ENCODE peak calls at places on chromosomes 5 and 9, in five cellular contexts. L is Panc1, K is uterus, A is tibial artery, Q is A549. O is an unnamed sample. For H3K4me1, the result is how much of the 10 kb centered on the place peaks cover.

GRCh38 chr5:59829389-59829788 is 64.1 kb downstream of the PDE4D start:
- DNase-seq in L (no peak), K (no peak), A (no peak), Q (no peak), O (no peak)

GRCh38 chr5:112681481-112681908 is 56.2 kb upstream of the APC start:
- DNase-seq in L (no peak), K (no peak), A (no peak), Q (no peak), O (no peak)

GRCh38 chr9:138025417-138025816 is 147.8 kb downstream of the CACNA1B start:
- DNase-seq in L (no peak), K (no peak), A (no peak), Q (no peak), O (peak)

GRCh38 chr9:85717220-85717619 is 24.5 kb downstream of the AGTPBP1 start:
- DNase-seq in L (no peak), K (no peak), A (no peak), Q (no peak), O (no peak)

GRCh38 chr5:10459080-10460055 is 17.7 kb downstream of the ROPN1L start:
- DNase-seq in L (no peak), K (no peak), A (no peak), Q (no peak), O (peak)

GRCh38 chr5:96262105-96262504 is 170.9 kb downstream of the PCSK1 start:
- DNase-seq in L (no peak), K (no peak), A (no peak), Q (no peak), O (no peak)

GRCh38 chr5:17359451-17359965 is 138.5 kb upstream of the TAF11L2 start:
- DNase-seq in L (no peak), K (no peak), A (no peak), Q (no peak), O (no peak)

GRCh38 chr9:114014044-114014443 is 64.1 kb downstream of the AMBP start:
- DNase-seq in L (no peak), K (no peak), A (no peak), Q (no peak), O (no peak)

GRCh38 chr9:80188579-80188978 is 616.8 kb downstream of the TLE4 start:
- DNase-seq in L (no peak), K (no peak), A (no peak), Q (no peak), O (no peak)

GRCh38 chr5:134001938-134002731 is 2.6 kb downstream of the VDAC1 start:
- DNase-seq in L (no peak), K (no peak), A (no peak), Q (no peak), O (no peak)

GRCh38 chr5:163459465-163459887 is 426 bp downstream of the NUDCD2 start:
- DNase-seq in L (no peak), K (no peak), A (no peak), Q (no peak), O (no peak)

GRCh38 chr9:137724114-137724445 is 105.3 kb downstream of the EHMT1 start:
- DNase-seq in L (no peak), K (no peak), A (no peak), Q (no peak), O (no peak)

GRCh38 chr5:89493414-89493813 is 610.4 kb upstream of the MEF2C start:
- DNase-seq in L (no peak), K (no peak), A (no peak), Q (no peak), O (no peak)

GRCh38 chr9:5231212-5231611 is at the start of gene INSL4:
- DNase-seq in L (no peak), K (no peak), A (no peak), Q (peak), O (peak)

GRCh38 chr5:135553688-135554462 is 18.1 kb upstream of the NEUROG1 start:
- DNase-seq in L (no peak), K (no peak), A (no peak), Q (peak), O (no peak)

GRCh38 chr9:17906841-17907779 is 328.2 kb downstream of the SH3GL2 start:
- DNase-seq in L (no peak), K (peak), A (peak), Q (no peak), O (no peak)

GRCh38 chr9:37407468-37407867 is 15.0 kb upstream of the GRHPR start:
- DNase-seq in L (no peak), K (no peak), A (no peak), Q (peak), O (no peak)

DNA sequence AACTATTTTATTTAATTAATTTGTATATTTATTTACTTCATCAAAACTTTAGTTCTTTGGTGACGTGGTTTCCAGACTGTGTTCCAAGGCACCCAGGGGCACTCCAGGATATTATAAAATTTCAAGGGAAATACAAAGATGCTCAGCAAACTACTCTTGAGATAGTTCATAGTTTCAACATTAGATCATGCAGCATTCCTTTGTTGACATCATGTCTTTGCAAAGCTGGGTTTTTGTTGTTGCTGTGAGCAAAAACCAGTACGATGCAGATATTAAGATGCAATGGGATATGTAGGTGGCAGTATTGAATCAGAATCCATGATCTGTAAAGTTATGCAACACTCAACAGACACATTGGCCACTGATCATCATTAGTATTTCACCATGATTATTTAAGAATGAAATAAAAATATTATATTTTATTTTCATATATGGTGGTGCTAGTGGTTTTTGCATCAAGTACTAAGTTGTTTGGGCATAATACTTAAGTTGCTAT is 219.7 kb downstream of the ADCY2 start:
- DNase-seq in L (no peak), K (no peak), A (no peak), Q (no peak), O (no peak)
- TF ChIP-seq CTCF in L (no peak), K (no peak), A (no peak), Q (no peak), O (no peak)

GRCh38 chr5:143114481-143114880 is 289.0 kb downstream of the NR3C1 start:
- DNase-seq in L (no peak), K (no peak), A (no peak), Q (no peak), O (no peak)

GRCh38 chr5:143111799-143112198 is 291.7 kb downstream of the NR3C1 start:
- DNase-seq in L (no peak), K (no peak), A (no peak), Q (no peak), O (no peak)

GRCh38 chr5:143110591-143110990 is 292.9 kb downstream of the NR3C1 start:
- DNase-seq in L (no peak), K (no peak), A (no peak), Q (no peak), O (no peak)

GRCh38 chr5:143115381-143115780 is 288.1 kb downstream of the NR3C1 start:
- DNase-seq in L (no peak), K (no peak), A (no peak), Q (no peak), O (no peak)

DNA sequence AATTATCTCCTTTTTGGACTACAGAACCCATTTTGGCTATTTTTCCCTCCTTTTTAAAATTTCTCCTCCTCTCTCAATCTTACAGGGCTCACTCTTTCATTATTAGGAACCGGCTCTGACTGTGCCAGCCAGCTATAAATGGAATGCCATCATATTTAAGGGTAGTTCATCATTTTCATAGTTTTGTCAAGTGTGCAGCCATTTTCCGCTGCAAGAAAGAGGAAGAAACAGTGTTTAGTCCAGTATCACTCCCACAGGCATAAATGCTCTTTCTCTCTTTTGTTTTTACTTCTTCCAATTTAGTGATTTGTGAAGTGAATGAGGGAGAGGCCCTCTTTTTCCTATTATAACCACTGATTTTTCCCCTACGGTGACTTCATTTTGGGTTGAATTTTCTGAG is 290.0 kb downstream of the NR3C1 start:
- DNase-seq in L (no peak), K (no peak), A (no peak), Q (no peak), O (no peak)
- H3K4me1 ChIP-seq in L (under half), K (under half), A (under half), Q (under half), O (under half)

GRCh38 chr5:160161626-160162025 is 42.4 kb upstream of the PWWP2A start:
- DNase-seq in L (no peak), K (no peak), A (no peak), Q (no peak), O (no peak)

GRCh38 chr5:160159991-160160826 is 41.0 kb upstream of the PWWP2A start:
- DNase-seq in L (no peak), K (no peak), A (no peak), Q (no peak), O (no peak)

GRCh38 chr5:160162910-160163309 is 43.7 kb upstream of the PWWP2A start:
- DNase-seq in L (no peak), K (no peak), A (no peak), Q (no peak), O (no peak)

GRCh38 chr5:160155017-160155725 is 35.9 kb upstream of the PWWP2A start:
- DNase-seq in L (no peak), K (no peak), A (no peak), Q (no peak), O (no peak)

GRCh38 chr5:160158087-160158486 is 38.8 kb upstream of the PWWP2A start:
- DNase-seq in L (no peak), K (no peak), A (no peak), Q (no peak), O (no peak)
- TF ChIP-seq CTCF in L (no peak), K (no peak), A (no peak), Q (peak), O (no peak)

GRCh38 chr9:136090768-136091581 is 4.1 kb downstream of the NACC2 start:
- DNase-seq in L (no peak), K (peak), A (peak), Q (no peak), O (no peak)

GRCh38 chr9:136092741-136093140 is 2.3 kb downstream of the NACC2 start:
- DNase-seq in L (no peak), K (no peak), A (no peak), Q (no peak), O (no peak)

GRCh38 chr9:136092353-136092650 is 2.8 kb downstream of the NACC2 start:
- DNase-seq in L (no peak), K (no peak), A (no peak), Q (no peak), O (no peak)

GRCh38 chr9:136090060-136090735 is 4.9 kb downstream of the NACC2 start:
- DNase-seq in L (no peak), K (no peak), A (peak), Q (no peak), O (no peak)

GRCh38 chr9:136091582-136092352 is 3.3 kb downstream of the NACC2 start:
- DNase-seq in L (no peak), K (no peak), A (peak), Q (no peak), O (no peak)
- H3K4me1 ChIP-seq in L (half or more), K (under half), A (half or more), Q (half or more), O (under half)

O was measured in left lung.